ENCODE peak calls at places on chromosomes 3 and 15, in eight cellular contexts. B, F, V, N, E, W, A and U are unnamed samples.

GRCh38 chr15:88029696-88030095 is 226.8 kb downstream of the NTRK3 start:
- DNase-seq in B (no peak), F (no peak), V (no peak), N (no peak), E (no peak), W (no peak), A (no peak), U (no peak)

GRCh38 chr3:177448987-177449975 is 252.0 kb upstream of the TBL1XR1 start:
- DNase-seq in B (peak; percentile 36), F (no peak), V (no peak), N (no peak), E (no peak), W (peak; percentile 58), A (no peak), U (peak; percentile 96)

GRCh38 chr15:48415036-48415886 is 84.0 kb downstream of the DUT start:
- DNase-seq in B (no peak), F (no peak), V (no peak), N (peak; percentile 75), E (peak; percentile 57), W (peak; percentile 33), A (no peak), U (no peak)

GRCh38 chr3:103002447-103002846 is 567.6 kb downstream of the ZPLD1 start:
- DNase-seq in B (no peak), F (no peak), V (no peak), N (no peak), E (no peak), W (no peak), A (no peak), U (peak; percentile 11)

GRCh38 chr3:125077864-125078263 is 22.1 kb upstream of the HEG1 start:
- DNase-seq in B (peak; percentile 21), F (no peak), V (no peak), N (no peak), E (no peak), W (no peak), A (no peak), U (no peak)

GRCh38 chr3:177694316-177694715 is 497.0 kb upstream of the TBL1XR1 start:
- DNase-seq in B (no peak), F (no peak), V (no peak), N (peak; percentile 95), E (no peak), W (no peak), A (no peak), U (no peak)

GRCh38 chr15:31361764-31362120 is 35.1 kb downstream of the KLF13 start:
- DNase-seq in B (no peak), F (no peak), V (no peak), N (no peak), E (peak; percentile 18), W (no peak), A (no peak), U (no peak)

GRCh38 chr3:118817748-118818165 is 216.9 kb downstream of the IGSF11 start:
- DNase-seq in B (no peak), F (peak; percentile 54), V (peak; percentile 56), N (peak; percentile 40), E (peak; percentile 70), W (peak; percentile 48), A (no peak), U (peak; percentile 63)

GRCh38 chr3:51637941-51638471 is 33.0 kb upstream of the TEX264 start:
- DNase-seq in B (no peak), F (peak; percentile 72), V (peak; percentile 73), N (peak; percentile 64), E (peak; percentile 83), W (peak; percentile 74), A (peak; percentile 67), U (peak; percentile 75)

GRCh38 chr3:10194328-10195071 is 29.8 kb downstream of the IRAK2 start:
- DNase-seq in B (peak; percentile 74), F (no peak), V (no peak), N (no peak), E (no peak), W (no peak), A (no peak), U (peak; percentile 48)

GRCh38 chr3:67033091-67033490 is 35.0 kb downstream of the KBTBD8 start:
- DNase-seq in B (no peak), F (no peak), V (no peak), N (no peak), E (no peak), W (no peak), A (no peak), U (no peak)

GRCh38 chr15:70906842-70907241 is 14.2 kb downstream of the LRRC49 start:
- DNase-seq in B (no peak), F (no peak), V (no peak), N (no peak), E (no peak), W (no peak), A (no peak), U (no peak)

GRCh38 chr3:196793224-196793623 is 53.6 kb downstream of the PAK2 start:
- DNase-seq in B (no peak), F (no peak), V (peak; percentile 29), N (peak; percentile 92), E (peak; percentile 69), W (peak; percentile 84), A (no peak), U (no peak)

GRCh38 chr3:158261371-158261991 is 151.6 kb downstream of the RSRC1 start:
- DNase-seq in B (no peak), F (no peak), V (no peak), N (no peak), E (peak; percentile 4), W (no peak), A (no peak), U (no peak)
- TF ChIP-seq CTCF in B (no peak), F (no peak), V (no peak), N (no peak), E (no peak), W (peak; percentile 20), A (no peak), U (no peak)

GRCh38 chr3:97264180-97264579 is 449.8 kb downstream of the EPHA6 start:
- DNase-seq in B (no peak), F (no peak), V (no peak), N (no peak), E (no peak), W (no peak), A (no peak), U (no peak)
- TF ChIP-seq MAX in B (no peak), F (no peak), V (no peak), N (no peak), E (no peak), W (no peak), A (no peak), U (no peak)

GRCh38 chr3:13391308-13391707 is 28.8 kb downstream of the NUP210 start:
- DNase-seq in B (no peak), F (no peak), V (no peak), N (no peak), E (no peak), W (no peak), A (no peak), U (peak; percentile 24)
- TF ChIP-seq CTCF in B (no peak), F (peak; percentile 28), V (peak; percentile 34), N (no peak), E (peak; percentile 17), W (peak; percentile 30), A (peak; percentile 41), U (peak; percentile 10)

DNA sequence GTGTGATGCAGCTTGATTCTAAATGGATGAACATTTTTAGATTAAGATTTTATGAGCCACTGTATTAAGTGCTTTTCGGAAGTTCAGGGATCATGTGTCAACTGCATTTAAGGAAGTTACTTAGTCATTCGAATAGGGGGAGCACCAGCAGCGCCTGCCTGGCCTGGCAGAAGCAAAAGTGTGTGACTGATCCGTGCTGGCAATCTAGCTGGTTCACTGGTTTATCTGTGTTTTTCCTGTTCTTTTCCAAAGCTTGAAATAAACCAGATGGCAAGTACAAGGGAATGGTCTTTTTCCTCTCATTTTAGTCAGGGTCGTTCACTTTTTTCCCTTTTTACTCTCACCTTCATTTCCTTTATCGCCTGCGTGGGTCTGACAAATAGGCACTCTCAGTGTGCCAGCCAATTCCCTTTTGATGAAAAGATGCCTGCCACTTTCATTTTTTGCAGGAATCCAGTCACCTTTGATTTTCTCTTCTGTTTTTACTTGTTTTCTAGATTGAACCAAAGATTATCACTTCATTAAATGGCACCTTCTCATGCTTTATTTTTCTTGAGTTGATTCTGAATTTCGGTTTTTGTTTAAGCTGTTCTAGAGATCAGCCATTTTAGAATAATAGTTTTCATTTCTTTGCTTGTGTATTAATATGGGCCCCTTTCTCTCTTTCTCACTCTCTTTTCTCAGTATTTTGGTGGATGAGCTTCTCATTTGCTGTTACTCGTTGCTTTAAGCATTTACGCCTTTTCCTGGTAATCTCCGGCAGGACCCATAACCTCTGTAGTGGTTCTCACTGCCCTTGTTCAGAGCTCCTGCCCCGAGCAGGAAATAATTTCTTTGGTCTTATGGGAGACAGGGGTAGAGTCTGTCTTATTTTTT is 2.8 kb downstream of the ABHD2 start:
- DNase-seq in B (no peak), F (no peak), V (no peak), N (peak; percentile 85), E (peak; percentile 65), W (no peak), A (no peak), U (peak; percentile 81)
- TF ChIP-seq MAX in B (peak; percentile 54), F (no peak), V (no peak), N (no peak), E (peak; percentile 54), W (no peak), A (no peak), U (no peak)

DNA sequence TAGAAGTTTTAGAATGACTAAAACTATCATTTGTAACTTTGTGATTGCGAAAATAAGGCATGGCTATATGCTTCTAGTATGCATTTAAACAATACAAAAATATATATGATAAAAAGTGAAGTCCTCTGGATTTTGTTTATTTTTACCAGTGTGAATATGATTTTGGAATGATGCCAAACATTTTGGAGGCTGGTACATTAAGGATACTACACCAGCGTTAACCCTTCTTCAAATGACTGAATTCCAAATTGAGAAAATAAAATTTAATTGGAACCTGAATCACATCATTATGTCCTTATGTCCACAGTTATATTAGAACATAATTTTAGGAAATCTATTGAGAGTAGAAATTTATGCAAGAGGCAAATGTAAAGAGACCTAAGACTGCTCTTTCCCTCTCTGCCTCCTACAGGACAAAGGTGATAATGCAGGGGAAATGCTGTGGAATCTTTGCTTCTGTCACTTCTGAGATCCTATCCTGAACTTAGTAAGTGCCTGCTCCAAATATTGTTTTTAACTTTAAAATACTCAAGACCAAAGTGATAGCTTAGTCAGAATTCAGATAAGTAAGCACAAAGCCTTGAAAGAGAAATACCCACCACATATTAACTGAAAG is 121.1 kb upstream of the NANOGP8 start:
- DNase-seq in B (no peak), F (no peak), V (peak; percentile 7), N (peak; percentile 20), E (peak; percentile 55), W (peak; percentile 8), A (peak; percentile 56), U (peak; percentile 41)
- TF ChIP-seq CTCF in B (peak; percentile 49), F (peak; percentile 67), V (peak; percentile 67), N (peak; percentile 36), E (peak; percentile 38), W (peak; percentile 40), A (peak; percentile 70), U (peak; percentile 74)

DNA sequence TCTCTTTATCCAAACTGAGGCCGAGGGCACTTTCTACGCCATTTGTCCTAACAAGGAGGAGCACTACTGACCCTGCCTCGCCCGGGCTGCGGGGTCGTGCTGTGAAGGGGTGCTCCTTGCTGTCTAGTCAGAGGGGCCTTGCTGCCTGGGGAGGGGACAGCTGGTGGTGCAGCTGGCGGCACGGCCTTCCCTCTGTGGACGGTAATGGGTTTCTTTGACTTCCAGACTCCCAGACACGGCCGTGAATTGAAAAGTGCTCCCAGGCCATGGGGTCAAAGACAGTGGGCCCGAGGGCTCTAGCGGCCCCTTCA is 137.6 kb downstream of the NSMCE3 start:
- DNase-seq in B (no peak), F (no peak), V (no peak), N (no peak), E (no peak), W (no peak), A (no peak), U (no peak)
- TF ChIP-seq MAX in B (no peak), F (no peak), V (no peak), N (no peak), E (no peak), W (no peak), A (no peak), U (no peak)